ENCODE peak calls at places on chromosomes 3 and 15, in seven cellular contexts. R is stimulated activated CD4-positive, alpha-beta T cell treated with anti-CD3 and anti-CD28 coated beads, Interleukin-1b, Interleukin-23, amount 100 ng/mL, for 24 hours; Y is amniotic epithelial cell; S is cardiac fibroblast; J is activated CD8-positive, alpha-beta memory T cell treated with anti-CD3 and anti-CD28 coated beads for 24 hours; T is left colon; Z is right cardiac atrium. I is an unnamed sample.
A peak's percentile ranks its signal among the peaks of the same experiment; 100 is the strongest.

GRCh38 chr3:150535204-150535603 is 11.1 kb downstream of the SERP1 start:
- DNase-seq in J (no peak), Z (no peak), S (no peak), Y (no peak), R (no peak), T (no peak), I (no peak)

GRCh38 chr3:54176106-54176505 is 53.8 kb downstream of the CACNA2D3 start:
- DNase-seq in Y (no peak), Z (no peak), J (no peak), R (no peak), S (peak; percentile 29), T (no peak), I (no peak)

GRCh38 chr3:71673486-71673885 is 51.7 kb downstream of the EIF4E3 start:
- DNase-seq in Y (no peak), R (no peak), S (no peak), Z (no peak), T (no peak), J (no peak), I (no peak)

GRCh38 chr3:46705022-46705530 is 3.9 kb downstream of the TMIE start:
- DNase-seq in Y (peak; percentile 46), Z (peak; percentile 89), R (peak; percentile 47), T (peak; percentile 56), J (peak; percentile 89), S (peak; percentile 74), I (no peak)

GRCh38 chr3:43286886-43287301 is 554 bp downstream of the SNRK start:
- DNase-seq in T (no peak), Y (peak; percentile 12), R (no peak), Z (no peak), J (no peak), S (peak; percentile 17), I (no peak)

GRCh38 chr15:79981861-79982455 is 11.0 kb upstream of the BCL2A1 start:
- DNase-seq in J (peak; percentile 49), Z (no peak), R (no peak), T (no peak), Y (no peak), S (no peak), I (no peak)

GRCh38 chr3:17070560-17070959 is 185.8 kb downstream of the PLCL2 start:
- DNase-seq in Y (peak; percentile 1), S (peak; percentile 55), Z (peak; percentile 77), T (peak; percentile 65), R (no peak), J (no peak), I (no peak)

GRCh38 chr3:53288214-53288613 is 32.4 kb upstream of the TKT start:
- DNase-seq in Y (no peak), R (no peak), S (no peak), Z (no peak), J (no peak), T (no peak), I (no peak)

GRCh38 chr15:92595506-92596337 is 59.9 kb downstream of the FAM174B start:
- DNase-seq in R (no peak), Z (no peak), T (no peak), Y (no peak), S (no peak), J (no peak), I (no peak)

GRCh38 chr3:46065294-46065705 is 38.0 kb upstream of the XCR1 start:
- DNase-seq in R (peak; percentile 58), J (peak; percentile 86), S (no peak), Y (no peak), T (peak; percentile 34), Z (no peak), I (no peak)

GRCh38 chr15:55768670-55769185 is 25.8 kb upstream of the PRTG start:
- DNase-seq in Y (no peak), R (no peak), J (no peak), Z (no peak), S (no peak), T (no peak), I (no peak)

GRCh38 chr3:37445163-37445562 is 270.8 kb upstream of the LRRFIP2 start:
- DNase-seq in Y (no peak), Z (no peak), S (no peak), J (no peak), R (no peak), T (no peak), I (no peak)